ENCODE peak calls at places on chromosomes 6 and 20, in six cellular contexts. D is suprapubic skin, I is body of pancreas, L is HFFc6, K is B cell, X is mucosa of descending colon. B is an unnamed sample.

GRCh38 chr20:1792274-1792673 is 102.9 kb upstream of the SIRPA start:
- DNase-seq in D (no peak), I (no peak), L (no peak), K (no peak), X (no peak), B (no peak)

GRCh38 chr6:121857551-121857950 is 422.1 kb downstream of the GJA1 start:
- DNase-seq in D (no peak), I (peak; percentile 13), L (no peak), K (no peak), X (no peak), B (no peak)

GRCh38 chr6:38113810-38114577 is 294.5 kb downstream of the ZFAND3 start:
- DNase-seq in D (no peak), I (no peak), L (no peak), K (no peak), X (no peak), B (no peak)

GRCh38 chr6:4348462-4349112 is 213.2 kb upstream of the ECI2 start:
- DNase-seq in D (no peak), I (peak; percentile 12), L (no peak), K (no peak), X (no peak), B (peak; percentile 46)

GRCh38 chr6:402901-403658 is 11.5 kb downstream of the IRF4 start:
- DNase-seq in D (no peak), I (no peak), L (no peak), K (no peak), X (no peak), B (peak; percentile 76)

GRCh38 chr20:32972181-32973076 is 31.8 kb downstream of the SUN5 start:
- DNase-seq in D (peak; percentile 67), I (no peak), L (no peak), K (peak; percentile 82), X (no peak), B (peak; percentile 80)

GRCh38 chr20:25149986-25150385 is 45.5 kb upstream of the ENTPD6 start:
- DNase-seq in D (no peak), I (no peak), L (no peak), K (no peak), X (no peak), B (no peak)

GRCh38 chr20:31831771-31832306 is 12.7 kb downstream of the MYLK2 start:
- DNase-seq in D (no peak), I (no peak), L (no peak), K (no peak), X (no peak), B (no peak)

GRCh38 chr20:38903335-38903734 is 22.9 kb upstream of the FAM83D start:
- DNase-seq in D (no peak), I (no peak), L (no peak), K (no peak), X (no peak), B (no peak)

GRCh38 chr6:129284225-129284624 is 401.3 kb downstream of the LAMA2 start:
- DNase-seq in D (no peak), I (no peak), L (no peak), K (no peak), X (no peak), B (no peak)

GRCh38 chr6:159249150-159249549 is 80.0 kb downstream of the FNDC1 start:
- DNase-seq in D (no peak), I (no peak), L (no peak), K (no peak), X (no peak), B (no peak)

GRCh38 chr6:82646231-82646615 is 282.6 kb downstream of the TPBG start:
- DNase-seq in D (no peak), I (no peak), L (peak; percentile 1), K (no peak), X (no peak), B (no peak)

DNA sequence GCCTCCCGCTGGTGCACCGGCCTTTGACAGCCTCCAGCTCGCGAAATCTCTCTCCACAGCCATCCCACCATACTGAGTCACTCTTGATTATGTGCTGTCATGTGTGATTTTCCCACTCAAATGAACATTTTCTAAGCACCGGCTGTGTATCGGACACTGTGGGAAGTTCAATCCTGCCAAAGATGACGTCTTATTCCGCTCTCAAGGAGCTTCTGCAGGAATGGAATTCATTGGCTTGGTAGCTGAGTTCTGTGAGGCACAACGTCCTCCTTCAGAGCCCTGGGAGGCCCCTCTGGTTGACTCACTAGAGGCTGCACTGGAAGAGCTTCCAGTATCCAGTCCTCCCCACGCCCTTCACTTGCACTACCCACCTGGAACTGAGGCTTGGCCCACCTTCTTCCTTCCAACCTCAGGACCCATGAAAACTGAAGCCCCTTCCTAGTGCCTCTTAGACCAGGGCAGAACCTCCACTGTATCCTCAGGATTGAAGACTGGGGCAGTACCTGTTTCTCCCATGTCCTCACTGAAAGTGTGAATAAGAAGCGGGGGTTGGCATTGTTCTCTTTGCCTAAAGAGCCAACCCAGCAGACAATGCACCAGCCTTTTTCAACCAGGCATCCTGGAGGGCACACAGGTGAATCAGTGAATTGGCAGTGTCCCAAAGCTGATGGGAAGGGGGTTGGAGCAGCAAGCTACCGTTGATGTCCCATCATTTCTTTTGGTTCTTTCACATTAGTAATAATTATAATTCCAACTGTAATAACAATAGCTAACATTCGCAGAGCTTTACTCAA is 1.7 kb downstream of the UNC5CL start:
- DNase-seq in D (no peak), I (no peak), L (no peak), K (no peak), X (no peak), B (no peak)
- TF ChIP-seq CTCF in D (no peak), I (no peak), L (no peak), K (no peak), X (no peak), B (no peak)

GRCh38 chr6:136547336-136547735 is 2.9 kb downstream of the MAP7 start:
- DNase-seq in D (no peak), I (no peak), L (peak; percentile 32), K (no peak), X (no peak), B (no peak)
- TF ChIP-seq CTCF in D (peak; percentile 33), I (peak; percentile 65), L (peak; percentile 78), K (no peak), X (no peak), B (peak; percentile 56)

GRCh38 chr6:35028781-35029180 is 112.4 kb downstream of the TCP11 start:
- DNase-seq in D (no peak), I (no peak), L (no peak), K (no peak), X (no peak), B (no peak)

GRCh38 chr6:35024601-35025054 is 116.5 kb downstream of the TCP11 start:
- DNase-seq in D (no peak), I (peak; percentile 38), L (peak; percentile 41), K (no peak), X (peak; percentile 66), B (no peak)

GRCh38 chr6:35026434-35027222 is 114.5 kb downstream of the TCP11 start:
- DNase-seq in D (no peak), I (no peak), L (no peak), K (no peak), X (no peak), B (no peak)

GRCh38 chr6:35025241-35026188 is 115.6 kb downstream of the TCP11 start:
- DNase-seq in D (no peak), I (no peak), L (no peak), K (no peak), X (no peak), B (no peak)

GRCh38 chr6:35027807-35028206 is 113.3 kb downstream of the TCP11 start:
- DNase-seq in D (no peak), I (no peak), L (no peak), K (no peak), X (no peak), B (no peak)
- TF ChIP-seq CTCF in D (no peak), I (no peak), L (no peak), K (no peak), X (no peak), B (no peak)

DNA sequence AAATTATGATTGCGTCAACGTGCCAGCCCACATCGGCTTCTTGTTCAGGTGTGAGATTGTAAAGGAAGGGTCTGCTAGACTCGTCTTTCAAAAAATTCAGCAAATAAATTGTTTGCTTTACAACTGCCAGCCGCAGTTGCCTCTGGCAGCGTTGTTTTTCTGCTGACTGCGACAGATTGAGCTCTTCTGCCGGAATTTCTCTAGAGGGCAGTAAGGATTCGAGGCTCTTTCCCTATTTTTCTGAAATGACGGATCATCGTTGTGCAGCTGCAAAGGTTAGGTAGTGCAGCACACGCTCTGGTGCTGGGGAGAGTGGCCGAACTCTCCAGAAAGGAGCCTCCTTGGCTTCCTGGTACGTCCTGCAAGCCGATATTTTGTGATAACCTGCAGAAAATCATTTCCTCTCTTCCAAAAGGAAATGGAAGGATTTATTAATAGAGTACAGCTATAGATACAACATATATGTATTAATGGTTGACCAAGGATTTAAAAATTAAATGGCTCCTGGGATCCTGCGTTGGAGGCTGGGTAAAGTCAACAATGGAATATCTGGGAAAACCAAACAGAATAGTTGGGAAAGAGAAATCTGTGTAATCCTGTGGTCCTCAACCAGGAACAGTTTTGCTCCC is 121.9 kb upstream of the ZFP64 start:
- DNase-seq in D (no peak), I (peak; percentile 9), L (peak; percentile 36), K (no peak), X (no peak), B (no peak)
- TF ChIP-seq CTCF in D (no peak), I (peak; percentile 38), L (peak; percentile 52), K (no peak), X (no peak), B (peak; percentile 31)

GRCh38 chr6:112153926-112154621 is 66.7 kb downstream of the FAM229B start:
- DNase-seq in D (no peak), I (no peak), L (peak; percentile 52), K (no peak), X (no peak), B (no peak)
- TF ChIP-seq CTCF in D (no peak), I (no peak), L (no peak), K (no peak), X (no peak), B (no peak)

DNA sequence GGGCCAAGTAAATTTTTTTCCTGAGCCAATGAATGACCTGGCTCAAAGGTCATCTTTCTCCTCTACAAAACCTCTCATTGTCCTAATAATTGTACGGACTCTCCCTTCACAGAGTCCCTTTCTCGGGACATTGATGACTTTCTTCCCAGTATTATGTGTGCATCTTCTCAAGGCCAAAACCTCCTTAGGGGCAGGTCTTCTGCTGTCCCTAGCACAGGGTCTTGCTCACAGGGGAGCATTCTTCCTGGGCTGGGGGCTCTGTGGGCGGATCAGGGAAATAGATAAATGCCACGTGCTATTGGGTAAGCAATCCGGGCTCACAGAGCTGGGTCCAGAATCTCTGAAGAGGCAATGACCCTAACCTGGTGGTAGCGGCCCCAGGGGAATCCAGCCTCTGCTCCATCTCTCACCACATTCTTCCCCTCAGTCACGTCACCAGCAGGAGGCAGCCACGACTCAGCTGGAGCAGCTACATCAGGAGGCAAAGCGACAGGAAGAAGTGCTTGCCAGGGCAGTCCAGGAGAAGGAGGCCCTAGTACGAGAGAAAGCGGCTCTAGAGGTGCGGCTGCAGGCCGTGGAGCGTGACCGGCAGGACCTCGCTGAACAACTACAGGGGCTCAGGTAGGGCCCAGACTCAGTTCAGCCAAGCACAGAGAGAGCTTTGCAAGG is 23.5 kb downstream of the CEP250 start:
- DNase-seq in D (no peak), I (no peak), L (no peak), K (peak; percentile 29), X (no peak), B (no peak)
- TF ChIP-seq CTCF in D (no peak), I (no peak), L (no peak), K (peak; percentile 4), X (no peak), B (no peak)